ENCODE peak calls at places on chromosomes 16 and 17, in four cellular contexts. B is A549, N is astrocyte of the spinal cord, O is progenitor cell of endocrine pancreas. X is an unnamed sample.
A peak's percentile ranks its signal among the peaks of the same experiment; 100 is the strongest.

GRCh38 chr17:72518810-72519597 is 398.2 kb downstream of the SOX9 start:
- DNase-seq in B (peak; percentile 64), N (no peak), O (peak; percentile 41), X (peak; percentile 58)

GRCh38 chr17:44155488-44155887 is 13.8 kb downstream of the HROB start:
- DNase-seq in B (no peak), N (no peak), O (no peak), X (no peak)

GRCh38 chr17:76947771-76948170 is 79.6 kb downstream of the MGAT5B start:
- DNase-seq in B (no peak), N (no peak), O (no peak), X (no peak)

GRCh38 chr17:63538693-63539595 is 11.3 kb upstream of the DCAF7 start:
- DNase-seq in B (no peak), N (no peak), O (no peak), X (no peak)

GRCh38 chr17:43701318-43701743 is 39.6 kb upstream of the MEOX1 start:
- DNase-seq in B (no peak), N (peak; percentile 81), O (no peak), X (no peak)

GRCh38 chr16:23420011-23420410 is 33.0 kb downstream of the COG7 start:
- DNase-seq in B (no peak), N (peak; percentile 47), O (no peak), X (no peak)

GRCh38 chr16:69938981-69939820 is 11.9 kb upstream of the CLEC18A start:
- DNase-seq in B (no peak), N (no peak), O (no peak), X (no peak)

GRCh38 chr16:79217375-79218011 is 383.0 kb downstream of the MAF start:
- DNase-seq in B (no peak), N (no peak), O (no peak), X (no peak)

GRCh38 chr16:50740747-50741146 is 1.1 kb upstream of the CYLD start:
- DNase-seq in B (no peak), N (no peak), O (no peak), X (no peak)

GRCh38 chr16:54289242-54290051 is 2.9 kb upstream of the IRX3 start:
- DNase-seq in B (no peak), N (no peak), O (peak; percentile 15), X (no peak)

DNA sequence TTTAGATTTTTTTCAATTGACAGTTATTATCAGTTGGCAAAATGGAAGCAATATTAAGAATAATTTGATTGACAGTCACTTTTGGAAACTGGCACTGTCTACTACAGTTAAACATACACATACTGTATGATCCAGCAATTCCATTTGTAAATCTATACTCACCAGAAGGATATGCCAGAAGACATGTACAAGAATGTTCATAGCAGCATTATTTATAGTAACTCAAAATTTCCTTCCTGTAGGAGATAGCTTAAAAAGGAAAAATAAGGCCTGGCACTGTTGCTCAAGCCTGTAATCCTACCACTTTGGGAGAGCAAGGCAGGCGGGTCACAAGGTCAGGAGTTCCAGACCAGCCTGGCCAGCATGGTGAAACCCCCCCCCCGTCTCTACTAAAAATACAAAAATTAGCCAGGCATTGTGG is 89.3 kb downstream of the VMP1 start:
- DNase-seq in B (no peak), N (no peak), O (no peak), X (no peak)
- TF ChIP-seq CTCF in B (no peak), N (no peak), O (no peak), X (no peak)

DNA sequence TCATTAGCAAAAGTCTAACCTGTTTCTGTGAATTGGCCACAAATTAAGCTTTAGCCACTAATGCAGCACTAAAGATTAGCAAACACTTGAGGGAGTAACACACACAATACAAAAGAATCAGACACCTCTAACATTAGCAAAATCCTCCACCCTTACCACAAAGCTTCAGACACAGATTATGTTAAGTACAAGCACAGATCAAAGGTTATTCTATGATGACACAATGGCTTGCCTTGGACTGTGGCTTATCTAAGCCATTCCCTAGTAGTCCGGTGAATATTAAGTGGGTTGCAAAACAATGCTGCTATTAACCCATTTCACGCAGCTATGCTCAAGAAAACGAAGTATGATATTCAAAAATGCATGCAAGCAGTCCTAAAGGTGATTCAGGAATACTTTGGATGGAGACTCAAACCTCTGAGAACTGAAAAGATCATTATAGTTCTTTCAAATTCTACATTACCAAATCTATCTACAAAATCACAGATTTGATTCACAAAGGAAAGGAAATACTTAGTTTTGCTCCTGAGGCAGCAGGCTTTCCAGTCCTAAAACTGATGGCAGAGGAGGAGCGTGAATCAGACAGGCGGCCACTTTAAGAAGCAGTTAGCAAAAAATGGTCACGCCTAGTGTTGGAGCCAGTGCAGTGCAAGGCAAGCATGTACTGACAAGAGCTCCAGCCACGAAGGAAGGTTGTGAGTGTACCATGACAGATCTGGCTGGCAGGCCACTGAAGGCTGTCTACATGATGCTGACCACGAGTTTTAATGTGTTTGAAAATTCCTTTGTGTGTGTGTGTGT is 67.2 kb downstream of the PARN start:
- DNase-seq in B (peak; percentile 53), N (no peak), O (no peak), X (no peak)
- TF ChIP-seq CTCF in B (no peak), N (no peak), O (peak; percentile 24), X (no peak)

DNA sequence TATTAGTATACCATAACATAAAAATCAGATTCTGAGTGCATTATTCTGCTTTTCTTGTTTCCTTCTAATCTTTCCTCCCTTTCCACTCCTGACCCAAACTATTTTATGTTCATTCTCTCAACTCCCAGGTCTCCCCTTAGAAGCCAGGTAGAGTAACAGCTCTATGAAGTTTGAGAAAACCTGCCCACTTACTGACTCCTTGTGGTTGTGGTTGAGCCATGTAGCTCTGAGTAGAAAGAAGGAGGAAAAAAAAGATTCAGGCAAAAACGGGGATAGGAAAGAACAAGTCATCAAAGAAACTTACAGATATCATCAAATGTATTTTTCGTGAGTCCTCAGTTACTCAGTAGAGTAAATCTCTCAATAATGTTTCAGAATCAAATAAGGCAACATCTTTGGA is 216.7 kb downstream of the PMP22 start:
- DNase-seq in B (no peak), N (no peak), O (no peak), X (no peak)
- TF ChIP-seq CTCF in B (no peak), N (peak; percentile 14), O (peak; percentile 12), X (no peak)

DNA sequence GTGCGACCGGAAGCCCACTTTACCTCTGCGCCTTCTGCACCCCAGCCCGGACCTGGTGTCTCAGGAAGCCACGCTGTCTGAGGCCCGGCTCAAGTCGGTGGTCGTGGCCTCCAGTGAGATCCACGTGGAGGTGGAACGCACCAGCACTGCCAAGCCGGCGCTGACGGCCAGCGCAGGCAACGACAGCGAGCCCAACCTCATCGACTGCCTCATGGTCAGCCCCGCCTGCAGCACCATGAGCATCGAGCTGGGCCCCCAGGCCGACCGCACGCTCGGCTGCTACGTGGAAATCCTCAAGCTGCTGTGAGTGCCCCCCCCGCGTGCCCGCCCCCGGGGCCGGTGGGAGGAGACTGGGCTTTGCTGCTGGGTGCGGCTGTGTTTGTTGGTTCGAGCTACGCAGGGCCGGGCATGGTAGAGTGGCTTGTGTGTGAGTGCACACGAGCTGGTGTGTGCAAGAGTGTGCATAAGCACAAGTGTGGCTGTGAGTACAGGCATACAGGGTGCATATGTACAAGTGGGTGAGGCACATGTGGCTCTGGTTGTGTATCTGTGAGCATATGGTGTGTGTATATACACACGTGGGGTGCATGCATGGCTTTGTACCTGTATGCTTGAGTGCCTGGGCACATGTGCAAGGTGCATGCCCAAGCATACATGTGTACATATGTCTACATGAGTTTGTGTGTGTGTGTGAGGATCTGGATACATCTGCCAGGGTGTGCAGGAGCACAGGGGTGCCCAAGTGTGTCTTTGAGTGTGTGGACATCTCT is 100.6 kb upstream of the PLCG2 start:
- DNase-seq in B (no peak), N (no peak), O (no peak), X (no peak)
- TF ChIP-seq CTCF in B (no peak), N (no peak), O (no peak), X (no peak)

GRCh38 chr16:84896847-84897246 is 77.1 kb downstream of the CRISPLD2 start:
- DNase-seq in B (no peak), N (no peak), O (no peak), X (no peak)
- TF ChIP-seq CTCF in B (no peak), N (no peak), O (no peak), X (no peak)

DNA sequence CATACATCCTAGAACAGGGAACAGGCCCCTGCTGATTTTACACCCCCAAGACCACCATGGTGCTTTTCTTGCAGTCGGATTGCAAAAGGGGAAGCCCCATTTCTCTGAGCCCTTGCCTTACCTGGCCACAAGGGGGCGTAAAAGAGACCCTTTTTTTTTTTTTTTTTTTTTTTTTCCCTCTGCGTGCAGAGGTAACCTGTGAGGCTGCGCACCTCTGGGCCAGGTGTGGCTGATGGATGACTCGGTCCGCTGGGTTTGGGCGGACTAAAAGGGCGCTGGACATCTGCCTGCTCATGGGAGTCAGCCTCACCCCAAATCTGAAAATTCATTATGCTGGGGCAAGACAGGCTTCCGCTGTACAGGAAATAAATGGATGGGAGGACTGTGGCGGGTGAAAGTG is 281.0 kb downstream of the CBLN1 start:
- DNase-seq in B (no peak), N (no peak), O (no peak), X (no peak)
- TF ChIP-seq CTCF in B (peak; percentile 34), N (peak; percentile 55), O (peak; percentile 81), X (peak; percentile 86)

GRCh38 chr17:48890086-48890485 is 2.5 kb upstream of the ATP5MC1 start:
- DNase-seq in B (no peak), N (no peak), O (no peak), X (no peak)

GRCh38 chr17:48894886-48895285 is 2.3 kb downstream of the ATP5MC1 start:
- DNase-seq in B (no peak), N (no peak), O (no peak), X (no peak)

GRCh38 chr17:48893646-48894508 is 1.3 kb downstream of the ATP5MC1 start:
- DNase-seq in B (no peak), N (no peak), O (no peak), X (no peak)

DNA sequence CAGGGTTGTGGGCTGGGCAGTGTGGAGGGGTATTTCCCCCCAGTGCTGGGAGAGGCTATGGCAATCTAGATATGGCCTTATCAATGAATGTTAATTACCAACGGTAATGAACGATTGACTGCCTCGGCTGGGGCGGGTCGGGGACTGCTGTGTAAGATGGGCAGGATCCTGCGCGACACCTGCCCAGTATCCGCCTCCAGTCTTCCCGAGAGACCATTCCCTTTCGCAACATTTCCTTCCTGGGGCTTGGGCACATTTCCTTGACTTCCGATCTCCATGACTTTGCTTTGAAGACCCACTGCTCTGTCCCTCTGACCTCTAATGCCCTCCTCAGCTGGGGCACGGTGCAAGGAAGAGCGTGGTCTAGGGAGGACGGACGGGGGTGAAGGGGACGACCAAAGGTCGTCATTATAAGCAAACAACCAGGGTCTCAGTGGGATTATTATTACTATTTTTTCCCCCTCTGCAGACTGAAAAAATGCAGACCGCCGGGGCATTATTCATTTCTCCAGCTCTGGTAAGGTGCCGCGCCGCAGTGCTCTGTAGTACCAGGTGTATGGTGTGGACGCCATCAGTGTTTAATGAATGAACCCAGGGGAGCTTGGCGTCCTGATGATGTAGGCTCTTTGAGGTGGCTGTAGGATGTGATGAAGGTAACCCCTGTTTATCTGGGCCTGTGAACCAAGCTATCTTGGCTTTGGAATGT is 506 bp downstream of the ATP5MC1 start:
- DNase-seq in B (no peak), N (no peak), O (no peak), X (no peak)
- TF ChIP-seq CTCF in B (no peak), N (no peak), O (no peak), X (no peak)

X was measured in mesothelial cell of epicardium.